ENCODE peak calls at places on chromosome 3, in four cellular contexts. One of them, this sample, is unnamed.

GRCh38 chr3:47394140-47394855 is 13.5 kb downstream of the PTPN23 start:
- DNase-seq in adrenal gland: no peak
- DNase-seq in transverse colon: no peak
- DNase-seq in lower leg skin: no peak
- DNase-seq in this sample: no peak

GRCh38 chr3:46378426-46378942 is 7.7 kb downstream of the CCR5 start:
- DNase-seq in transverse colon: peak
- DNase-seq in adrenal gland: peak
- DNase-seq in lower leg skin: peak
- DNase-seq in this sample: peak

GRCh38 chr3:46566040-46566631 is at the start of gene LRRC2:
- DNase-seq in adrenal gland: peak
- DNase-seq in transverse colon: peak
- DNase-seq in lower leg skin: peak
- DNase-seq in this sample: no peak

GRCh38 chr3:191985691-191986090 is 524.7 kb downstream of the PYDC2 start:
- DNase-seq in adrenal gland: no peak
- DNase-seq in transverse colon: no peak
- DNase-seq in lower leg skin: no peak
- DNase-seq in this sample: no peak

GRCh38 chr3:87002346-87002745 is 11.4 kb upstream of the VGLL3 start:
- DNase-seq in lower leg skin: no peak
- DNase-seq in adrenal gland: no peak
- DNase-seq in transverse colon: no peak
- DNase-seq in this sample: no peak

GRCh38 chr3:138941259-138941885 is 5.6 kb downstream of the FOXL2 start:
- DNase-seq in transverse colon: peak
- DNase-seq in adrenal gland: no peak
- DNase-seq in lower leg skin: no peak
- DNase-seq in this sample: peak

GRCh38 chr3:144636833-144637232 is 665.2 kb downstream of the DIPK2A start:
- DNase-seq in lower leg skin: no peak
- DNase-seq in adrenal gland: no peak
- DNase-seq in transverse colon: no peak
- DNase-seq in this sample: no peak

GRCh38 chr3:52498134-52499054 is 3.3 kb downstream of the STAB1 start:
- DNase-seq in transverse colon: peak
- DNase-seq in adrenal gland: no peak
- DNase-seq in lower leg skin: peak
- DNase-seq in this sample: no peak

GRCh38 chr3:125137432-125138033 is 75.0 kb downstream of the SLC12A8 start:
- DNase-seq in adrenal gland: peak
- DNase-seq in transverse colon: no peak
- DNase-seq in lower leg skin: no peak
- DNase-seq in this sample: peak

GRCh38 chr3:126914226-126914625 is 68.7 kb upstream of the PLXNA1 start:
- DNase-seq in transverse colon: no peak
- DNase-seq in lower leg skin: no peak
- DNase-seq in adrenal gland: no peak
- DNase-seq in this sample: no peak

GRCh38 chr3:23481660-23482278 is 278.6 kb downstream of the UBE2E2 start:
- DNase-seq in transverse colon: no peak
- DNase-seq in adrenal gland: no peak
- DNase-seq in lower leg skin: no peak
- DNase-seq in this sample: no peak

GRCh38 chr3:156812521-156813335 is 13.4 kb upstream of the LEKR1 start:
- DNase-seq in transverse colon: no peak
- DNase-seq in lower leg skin: no peak
- DNase-seq in adrenal gland: no peak
- DNase-seq in this sample: no peak

GRCh38 chr3:53938645-53939044 is 47.0 kb upstream of the SELENOK start:
- DNase-seq in lower leg skin: no peak
- DNase-seq in transverse colon: peak
- DNase-seq in adrenal gland: peak
- DNase-seq in this sample: peak

GRCh38 chr3:134373942-134374790 is at the start of gene AMOTL2:
- DNase-seq in lower leg skin: peak
- DNase-seq in transverse colon: peak
- DNase-seq in adrenal gland: peak
- DNase-seq in this sample: peak
- TF ChIP-seq POLR2A in lower leg skin: peak
- TF ChIP-seq POLR2A in transverse colon: peak
- TF ChIP-seq POLR2A in adrenal gland: peak
- TF ChIP-seq POLR2A in this sample: peak

GRCh38 chr3:39107056-39107873 is at the start of the genes GORASP1 and TTC21A:
- DNase-seq in transverse colon: peak
- DNase-seq in adrenal gland: peak
- DNase-seq in lower leg skin: peak
- DNase-seq in this sample: peak
- TF ChIP-seq POLR2A in transverse colon: peak
- TF ChIP-seq POLR2A in adrenal gland: peak
- TF ChIP-seq POLR2A in lower leg skin: no peak
- TF ChIP-seq POLR2A in this sample: peak

GRCh38 chr3:107818025-107818424 is 272.8 kb downstream of the CD47 start:
- DNase-seq in adrenal gland: no peak
- DNase-seq in transverse colon: no peak
- DNase-seq in lower leg skin: no peak
- DNase-seq in this sample: no peak

GRCh38 chr3:107817076-107817475 is 273.8 kb downstream of the CD47 start:
- DNase-seq in lower leg skin: no peak
- DNase-seq in transverse colon: no peak
- DNase-seq in adrenal gland: no peak
- DNase-seq in this sample: no peak

GRCh38 chr3:107813066-107813465 is 277.8 kb downstream of the CD47 start:
- DNase-seq in transverse colon: no peak
- DNase-seq in lower leg skin: no peak
- DNase-seq in adrenal gland: no peak
- DNase-seq in this sample: no peak

GRCh38 chr3:107810195-107811071 is 280.4 kb downstream of the CD47 start:
- DNase-seq in lower leg skin: no peak
- DNase-seq in adrenal gland: no peak
- DNase-seq in transverse colon: no peak
- DNase-seq in this sample: peak

GRCh38 chr3:107816082-107816481 is 274.7 kb downstream of the CD47 start:
- DNase-seq in lower leg skin: no peak
- DNase-seq in transverse colon: no peak
- DNase-seq in adrenal gland: no peak
- DNase-seq in this sample: no peak
- TF ChIP-seq POLR2A in lower leg skin: no peak
- TF ChIP-seq POLR2A in transverse colon: no peak
- TF ChIP-seq POLR2A in adrenal gland: no peak
- TF ChIP-seq POLR2A in this sample: no peak

GRCh38 chr3:186365202-186365974 is 3.4 kb upstream of the DGKG start:
- DNase-seq in adrenal gland: no peak
- DNase-seq in lower leg skin: no peak
- DNase-seq in transverse colon: no peak
- DNase-seq in this sample: peak
- TF ChIP-seq POLR2A in adrenal gland: no peak
- TF ChIP-seq POLR2A in lower leg skin: no peak
- TF ChIP-seq POLR2A in transverse colon: no peak
- TF ChIP-seq POLR2A in this sample: no peak

DNA sequence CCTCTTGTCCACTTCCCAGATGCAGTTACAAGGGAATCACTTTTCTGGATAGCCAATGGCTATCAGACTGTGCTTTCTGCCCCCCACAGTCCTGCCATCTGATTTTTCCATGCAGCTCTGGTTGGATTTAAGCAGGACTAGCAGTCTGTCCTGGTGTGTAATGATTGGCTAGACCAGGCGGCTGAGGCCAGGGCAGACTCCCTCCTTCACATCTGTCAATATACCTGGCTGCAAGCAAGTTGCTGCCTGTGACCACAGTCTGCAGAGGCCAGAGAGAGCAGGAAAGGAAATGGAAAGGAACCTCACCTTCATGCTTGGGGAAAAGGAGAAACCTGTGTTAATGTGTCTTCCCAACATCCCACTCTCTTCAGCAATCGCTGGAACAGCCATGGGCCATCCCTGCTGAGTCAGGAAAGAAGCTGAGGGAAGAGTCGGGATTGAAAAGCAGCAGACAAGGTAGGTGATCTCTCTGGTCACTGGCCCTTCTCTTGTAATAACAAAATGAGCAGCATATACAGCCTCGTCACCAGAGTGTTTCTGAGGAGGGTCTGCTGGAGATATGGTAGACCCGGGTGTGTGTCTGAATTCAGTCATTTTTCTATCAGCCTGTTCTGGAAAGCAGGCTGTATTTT is 126.7 kb upstream of the PHLDB2 start:
- DNase-seq in transverse colon: peak
- DNase-seq in lower leg skin: no peak
- DNase-seq in adrenal gland: no peak
- DNase-seq in this sample: no peak
- TF ChIP-seq POLR2A in transverse colon: peak
- TF ChIP-seq POLR2A in lower leg skin: no peak
- TF ChIP-seq POLR2A in adrenal gland: no peak
- TF ChIP-seq POLR2A in this sample: no peak

This sample was measured in H54.